ENCODE peak calls at places on chromosomes 7 and 10, in seven cellular contexts. D is SJSA1; Y is activated T-cell treated with anti-CD3 and anti-CD28 coated beads for 1 hour; N is A673; T is Daoy; P is foreskin keratinocyte; A is CD4-positive, alpha-beta memory T cell. M is an unnamed sample.

GRCh38 chr7:116782177-116782711 is 80.1 kb upstream of the CAPZA2 start:
- DNase-seq in N (peak; percentile 97), Y (no peak), P (peak; percentile 85), T (peak; percentile 81), D (no peak), A (no peak), M (no peak)

GRCh38 chr7:93442478-93443224 is 131.9 kb downstream of the CALCR start:
- DNase-seq in P (peak; percentile 13), T (peak; percentile 35), D (peak; percentile 51), A (peak; percentile 7), N (peak; percentile 78), Y (no peak), M (no peak)

GRCh38 chr10:132209130-132209529 is 22.4 kb downstream of the DPYSL4 start:
- DNase-seq in Y (no peak), D (no peak), T (peak; percentile 42), P (no peak), A (no peak), N (no peak), M (no peak)

GRCh38 chr7:146129296-146129695 is 12.7 kb downstream of the CNTNAP2 start:
- DNase-seq in N (no peak), A (no peak), T (no peak), P (no peak), D (no peak), Y (no peak), M (no peak)

GRCh38 chr7:1470901-1471300 is 11.6 kb upstream of the MICALL2 start:
- DNase-seq in Y (no peak), P (no peak), A (no peak), D (no peak), N (no peak), T (no peak), M (no peak)

GRCh38 chr7:138125598-138126111 is 49.4 kb downstream of the AKR1D1 start:
- DNase-seq in P (no peak), D (peak; percentile 62), T (peak; percentile 68), N (peak; percentile 3), A (no peak), Y (no peak), M (no peak)

GRCh38 chr7:33862946-33863814 is 42.2 kb upstream of the BMPER start:
- DNase-seq in D (no peak), A (no peak), N (no peak), T (no peak), P (no peak), Y (no peak), M (no peak)

GRCh38 chr7:21767300-21767900 is 178.3 kb downstream of the CDCA7L start:
- DNase-seq in D (peak; percentile 73), Y (no peak), T (peak; percentile 91), N (peak; percentile 77), A (peak; percentile 7), P (peak; percentile 80), M (no peak)

GRCh38 chr10:102918817-102919236 is 733 bp downstream of the CNNM2 start:
- DNase-seq in D (no peak), Y (peak; percentile 4), A (peak; percentile 40), N (peak; percentile 22), T (peak; percentile 20), P (peak; percentile 11), M (peak; percentile 21)

GRCh38 chr10:69492091-69492745 is 41.0 kb downstream of the TSPAN15 start:
- DNase-seq in T (no peak), Y (no peak), D (no peak), P (no peak), A (no peak), N (no peak), M (no peak)

GRCh38 chr7:105752671-105753275 is 123.6 kb downstream of the ATXN7L1 start:
- DNase-seq in Y (no peak), T (no peak), P (no peak), D (no peak), A (no peak), N (no peak), M (no peak)

GRCh38 chr7:6258440-6259182 is 13.8 kb downstream of the CYTH3 start:
- DNase-seq in D (no peak), Y (no peak), T (peak; percentile 46), A (peak; percentile 24), N (peak; percentile 35), P (no peak), M (no peak)

GRCh38 chr7:45456105-45456504 is 118.1 kb upstream of the ADCY1 start:
- DNase-seq in A (no peak), T (no peak), P (no peak), Y (no peak), D (no peak), N (no peak), M (no peak)